ENCODE peak calls at places on chromosome 19, in ten cellular contexts. L, K, C, F, U, T, V, B, S and X are unnamed samples.

GRCh38 chr19:57106646-57107235 is 13.0 kb upstream of the USP29 start:
- DNase-seq in B (no peak), S (no peak), K (no peak), U (no peak), T (no peak), V (no peak), L (no peak), F (no peak), C (no peak), X (no peak)

GRCh38 chr19:5452594-5453565 is 2.3 kb upstream of the ZNRF4 start:
- DNase-seq in S (no peak), L (no peak), K (peak; percentile 64), B (no peak), C (no peak), T (no peak), V (peak; percentile 44), F (no peak), U (peak; percentile 78), X (no peak)

GRCh38 chr19:47899335-47899734 is 13.2 kb upstream of the SULT2A1 start:
- DNase-seq in U (no peak), B (no peak), V (no peak), T (no peak), C (no peak), F (no peak), K (no peak), S (no peak), L (no peak), X (peak; percentile 4)

GRCh38 chr19:12866416-12867119 is 14.7 kb downstream of the DNASE2 start:
- DNase-seq in S (no peak), F (no peak), K (peak; percentile 52), L (no peak), B (no peak), T (no peak), C (no peak), V (no peak), U (no peak), X (no peak)

GRCh38 chr19:17114414-17114831 is 38.8 kb downstream of the MYO9B start:
- DNase-seq in C (no peak), B (no peak), T (peak; percentile 83), U (no peak), F (no peak), V (no peak), L (no peak), K (no peak), S (no peak), X (peak; percentile 37)

GRCh38 chr19:46350758-46351159 is 3.9 kb downstream of the PPP5C start:
- DNase-seq in T (no peak), U (no peak), L (no peak), B (peak; percentile 86), C (no peak), K (no peak), V (no peak), F (no peak), S (peak; percentile 51), X (no peak)

GRCh38 chr19:55620410-55620809 is 4.0 kb downstream of the ZNF784 start:
- DNase-seq in L (no peak), U (no peak), V (no peak), F (no peak), T (no peak), B (no peak), K (no peak), S (no peak), C (no peak), X (no peak)

GRCh38 chr19:33724021-33724722 is 72.5 kb upstream of the KCTD15 start:
- DNase-seq in F (no peak), C (no peak), U (no peak), K (no peak), T (no peak), S (no peak), B (no peak), L (no peak), V (no peak), X (no peak)

GRCh38 chr19:39733841-39734240 is 4.0 kb downstream of the CLC start:
- DNase-seq in B (no peak), K (no peak), F (no peak), V (no peak), U (no peak), S (no peak), L (no peak), C (no peak), T (no peak), X (no peak)

GRCh38 chr19:39735688-39736087 is 2.1 kb downstream of the CLC start:
- DNase-seq in F (no peak), T (no peak), B (no peak), S (no peak), L (no peak), U (no peak), V (no peak), K (no peak), C (no peak), X (no peak)

GRCh38 chr19:39737929-39738328 is at the start of gene CLC:
- DNase-seq in B (no peak), S (no peak), V (no peak), U (no peak), T (no peak), F (no peak), K (no peak), L (no peak), C (no peak), X (no peak)

GRCh38 chr19:39737351-39737750 is 478 bp downstream of the CLC start:
- DNase-seq in U (no peak), K (no peak), S (no peak), V (no peak), B (no peak), C (no peak), F (no peak), T (no peak), L (no peak), X (no peak)

GRCh38 chr19:39736088-39736487 is 1.7 kb downstream of the CLC start:
- DNase-seq in F (no peak), U (no peak), T (no peak), S (no peak), V (no peak), B (no peak), K (no peak), L (no peak), C (no peak), X (no peak)
- H3K4me1 ChIP-seq in F (no peaks in the 10 kb centered on the region), U (no peaks in the 10 kb centered on the region), T (no peaks in the 10 kb centered on the region), S (peaks cover 14% of the 10 kb centered on the region), V (no peaks in the 10 kb centered on the region), B (no peaks in the 10 kb centered on the region), K (no peaks in the 10 kb centered on the region), L (no peaks in the 10 kb centered on the region), C (no peaks in the 10 kb centered on the region), X (no peaks in the 10 kb centered on the region)

GRCh38 chr19:7869453-7869909 is 4.7 kb downstream of the PRR36 start:
- DNase-seq in F (no peak), C (peak; percentile 80), L (peak; percentile 79), U (no peak), S (no peak), T (peak; percentile 71), K (peak; percentile 76), V (peak; percentile 53), B (peak; percentile 93), X (peak; percentile 82)
- TF ChIP-seq POLR2AphosphoS5 in F (no peak), C (no peak), L (no peak), U (peak; percentile 7), S (no peak), T (no peak), K (no peak), V (no peak), B (no peak), X (no peak)

GRCh38 chr19:7292950-7293794 is 1.0 kb downstream of the INSR start:
- DNase-seq in K (no peak), F (no peak), T (peak; percentile 6), S (no peak), U (no peak), L (peak; percentile 68), B (peak; percentile 83), V (peak; percentile 21), C (peak; percentile 58), X (peak; percentile 41)

GRCh38 chr19:7292352-7292949 is 1.8 kb downstream of the INSR start:
- DNase-seq in K (no peak), F (no peak), L (no peak), V (no peak), U (no peak), T (no peak), B (no peak), C (no peak), S (no peak), X (no peak)

GRCh38 chr19:7293795-7294570 is at the start of gene INSR:
- DNase-seq in U (peak; percentile 75), T (peak; percentile 87), L (peak; percentile 93), F (no peak), S (peak; percentile 54), K (peak; percentile 85), B (peak; percentile 91), C (peak; percentile 91), V (peak; percentile 83), X (peak; percentile 91)

GRCh38 chr19:7295912-7296486 is 1.8 kb upstream of the INSR start:
- DNase-seq in K (no peak), S (no peak), V (peak; percentile 7), T (no peak), B (no peak), L (no peak), F (no peak), C (no peak), U (no peak), X (no peak)

DNA sequence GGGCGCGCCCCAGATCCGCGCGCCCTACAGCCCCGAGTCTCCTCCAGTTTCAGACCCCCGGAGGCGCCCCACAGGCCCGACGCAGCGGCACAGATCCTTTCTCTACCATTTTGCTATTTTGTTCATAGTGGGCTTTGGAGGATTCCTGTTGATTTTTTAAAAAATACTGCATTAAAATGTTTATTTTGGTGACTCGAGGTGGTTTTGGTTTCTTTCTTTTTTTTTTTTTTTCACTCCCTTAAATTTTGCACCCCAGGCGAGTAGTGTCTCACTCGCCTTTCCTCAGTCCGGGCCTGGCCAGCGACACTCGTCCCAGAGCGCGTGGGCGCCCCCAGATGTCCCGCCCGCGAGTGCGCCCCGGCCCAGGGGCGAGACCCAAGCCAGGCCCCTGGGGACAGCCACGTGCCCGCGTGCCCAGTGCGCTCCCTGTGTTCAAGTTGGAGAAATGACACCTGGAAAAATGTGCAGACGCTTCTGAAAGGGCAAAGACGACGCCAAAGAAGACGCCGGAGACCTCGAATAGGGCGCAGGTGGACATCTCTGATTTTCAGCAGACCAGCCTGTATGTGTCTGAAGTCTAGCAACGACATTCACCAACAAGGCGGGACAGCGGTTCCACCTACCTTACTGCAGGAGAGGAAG is 478 bp upstream of the INSR start:
- DNase-seq in C (peak; percentile 60), V (peak; percentile 65), S (no peak), L (peak; percentile 83), T (peak; percentile 74), B (peak; percentile 83), K (peak; percentile 30), F (no peak), U (peak; percentile 75), X (peak; percentile 74)
- TF ChIP-seq POLR2A in C (no peak), V (peak; percentile 40), S (no peak), L (no peak), T (no peak), B (no peak), K (no peak), F (no peak), U (no peak), X (no peak)

GRCh38 chr19:18608805-18609716 is 2.5 kb upstream of the CRLF1 start:
- DNase-seq in V (no peak), C (no peak), B (no peak), F (no peak), L (no peak), S (no peak), T (no peak), U (no peak), K (no peak), X (no peak)

GRCh38 chr19:18608102-18608804 is 1.7 kb upstream of the CRLF1 start:
- DNase-seq in C (no peak), B (no peak), S (no peak), U (no peak), F (no peak), K (no peak), L (no peak), V (no peak), T (no peak), X (no peak)

GRCh38 chr19:18606281-18607221 is at the start of gene CRLF1:
- DNase-seq in U (no peak), T (no peak), S (no peak), C (no peak), L (no peak), B (no peak), V (peak; percentile 39), K (no peak), F (no peak), X (no peak)

GRCh38 chr19:18605546-18606280 is 886 bp downstream of the CRLF1 start:
- DNase-seq in C (no peak), U (no peak), T (no peak), B (no peak), V (no peak), S (no peak), F (no peak), K (no peak), L (no peak), X (no peak)

DNA sequence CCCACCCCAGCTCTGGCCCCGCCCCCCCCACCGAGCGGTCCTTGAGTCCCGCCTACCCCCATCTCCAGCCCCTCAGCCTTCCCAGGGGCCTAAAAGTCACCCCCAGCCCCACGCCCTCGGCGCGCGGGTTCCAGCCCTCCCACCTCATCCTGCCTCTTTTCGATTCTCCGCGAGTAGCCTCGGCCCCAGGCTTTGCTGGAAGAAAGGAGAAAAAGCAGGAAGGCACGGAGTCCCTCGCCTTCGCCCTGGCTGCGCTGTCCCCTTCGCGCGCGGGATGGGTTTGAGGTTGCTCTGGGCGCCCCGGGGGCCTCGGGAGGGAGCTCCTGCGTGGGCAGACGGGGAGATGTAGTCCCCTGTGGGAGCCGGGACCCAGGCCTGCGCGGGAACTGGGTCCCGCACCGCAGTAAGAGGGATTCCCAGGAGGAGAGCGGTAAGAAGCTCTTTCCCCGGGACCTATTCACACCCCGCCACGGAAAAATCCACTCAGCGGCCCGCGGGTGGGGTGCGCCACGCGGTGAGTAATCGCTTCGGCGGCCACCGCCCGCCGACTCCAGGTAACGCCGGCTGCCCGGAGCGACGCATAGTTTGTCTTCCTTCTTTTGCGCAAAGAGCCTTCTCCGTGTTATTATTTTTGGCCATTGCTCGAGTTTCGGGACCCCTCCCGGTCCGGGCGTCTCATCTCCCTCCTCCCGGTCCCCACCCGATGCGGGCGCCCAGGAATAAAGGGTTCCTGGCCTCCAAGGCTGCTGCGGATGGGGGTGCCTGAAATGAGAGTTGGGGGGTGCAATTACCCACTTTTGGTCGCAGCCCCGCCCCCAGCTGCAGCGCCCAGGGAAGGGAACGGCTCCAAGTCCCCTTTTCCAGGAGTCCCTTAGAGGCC is 863 bp upstream of the CRLF1 start:
- DNase-seq in K (no peak), U (no peak), V (no peak), F (no peak), B (no peak), C (no peak), S (no peak), T (no peak), L (no peak), X (no peak)
- H3K4me1 ChIP-seq in K (no peaks in the 10 kb centered on the region), U (peaks cover 42% of the 10 kb centered on the region), V (peaks cover 69% of the 10 kb centered on the region), F (peaks cover 34% of the 10 kb centered on the region), B (peaks cover 72% of the 10 kb centered on the region), C (peaks cover 12% of the 10 kb centered on the region), S (no peaks in the 10 kb centered on the region), T (peaks cover 16% of the 10 kb centered on the region), L (peaks cover 44% of the 10 kb centered on the region), X (peaks cover 56% of the 10 kb centered on the region)